ENCODE peak calls at places on chromosomes 11 and 22, in eight cellular contexts. S, C, H, V, A, F, I and K are unnamed samples.

GRCh38 chr11:61350803-61351202 is 10.9 kb downstream of the CYB561A3 start:
- DNase-seq in A (no peak), V (no peak), C (no peak), S (no peak), I (no peak), F (no peak), H (no peak), K (no peak)

GRCh38 chr11:71178076-71178475 is 74.3 kb downstream of the SHANK2 start:
- DNase-seq in H (no peak), V (no peak), C (no peak), I (no peak), S (no peak), A (no peak), F (no peak), K (no peak)

GRCh38 chr11:75762885-75763284 is 5.7 kb upstream of the DGAT2 start:
- DNase-seq in H (peak; percentile 47), I (no peak), V (peak; percentile 80), C (no peak), A (no peak), F (no peak), S (no peak), K (peak; percentile 18)

GRCh38 chr11:60860943-60861342 is 5.2 kb upstream of the PTGDR2 start:
- DNase-seq in A (no peak), H (no peak), S (no peak), I (no peak), V (peak; percentile 25), F (peak; percentile 15), C (no peak), K (no peak)

GRCh38 chr11:114650661-114651060 is 27.7 kb upstream of the NXPE2 start:
- DNase-seq in F (no peak), H (no peak), A (no peak), C (no peak), I (no peak), V (no peak), S (no peak), K (no peak)

GRCh38 chr22:43131773-43132501 is 11.3 kb downstream of the MCAT start:
- DNase-seq in I (no peak), C (no peak), F (peak; percentile 86), H (no peak), V (no peak), S (no peak), A (no peak), K (no peak)

GRCh38 chr22:49026476-49027121 is 801.1 kb downstream of the BRD1 start:
- DNase-seq in F (no peak), S (no peak), C (peak; percentile 49), I (no peak), V (no peak), A (no peak), H (no peak), K (no peak)

GRCh38 chr22:19535001-19535400 is 10.8 kb upstream of the CLDN5 start:
- DNase-seq in S (no peak), F (no peak), I (no peak), H (no peak), V (no peak), A (no peak), C (no peak), K (no peak)

GRCh38 chr22:50236731-50237409 is 8.0 kb downstream of the TUBGCP6 start:
- DNase-seq in I (no peak), V (peak; percentile 45), C (no peak), A (peak; percentile 42), F (no peak), S (no peak), H (no peak), K (no peak)

GRCh38 chr11:12248330-12248729 is 129.0 kb upstream of the PARVA start:
- DNase-seq in C (peak; percentile 69), I (no peak), S (no peak), V (no peak), F (peak; percentile 93), H (no peak), A (no peak), K (no peak)

GRCh38 chr22:17120281-17120680 is 879 bp downstream of the TMEM121B start:
- DNase-seq in H (no peak), V (peak; percentile 19), S (peak; percentile 81), A (no peak), C (no peak), I (peak; percentile 72), F (peak; percentile 89), K (peak; percentile 16)

GRCh38 chr11:65213322-65214211 is 31.8 kb downstream of the CAPN1 start:
- DNase-seq in V (no peak), S (no peak), H (no peak), F (peak; percentile 57), C (no peak), I (peak; percentile 57), A (peak; percentile 52), K (no peak)

GRCh38 chr11:44434191-44434590 is 124.3 kb upstream of the ALX4 start:
- DNase-seq in S (no peak), I (no peak), A (no peak), F (no peak), H (no peak), C (no peak), V (no peak), K (no peak)